ENCODE peak calls at places on chromosomes 7 and 10, in five cellular contexts. S is neuronal stem cell, U is H9, Z is trophoblast cell, R is H1. O is an unnamed sample.
A peak's percentile ranks its signal among the peaks of the same experiment; 100 is the strongest.

GRCh38 chr10:88122571-88122970 is 259.1 kb downstream of the PTEN start:
- DNase-seq in S (no peak), U (no peak), Z (no peak), R (no peak), O (no peak)

GRCh38 chr10:33735463-33735862 is 401.0 kb upstream of the NRP1 start:
- DNase-seq in S (no peak), U (no peak), Z (peak; percentile 4), R (no peak), O (peak; percentile 77)

GRCh38 chr7:128167316-128167691 is 73.8 kb upstream of the LEP start:
- DNase-seq in S (no peak), U (peak; percentile 53), Z (no peak), R (no peak), O (peak; percentile 79)

GRCh38 chr7:74009719-74010118 is 18.3 kb upstream of the ELN start:
- DNase-seq in S (no peak), U (no peak), Z (no peak), R (no peak), O (no peak)

GRCh38 chr7:46652317-46652716 is 731.2 kb upstream of the IGFBP3 start:
- DNase-seq in S (no peak), U (no peak), Z (no peak), R (no peak), O (no peak)

GRCh38 chr7:12635830-12636229 is 51.6 kb upstream of the ARL4A start:
- DNase-seq in S (no peak), U (no peak), Z (peak; percentile 22), R (no peak), O (peak; percentile 28)

GRCh38 chr7:94056796-94057207 is 52.6 kb upstream of the BET1 start:
- DNase-seq in S (no peak), U (no peak), Z (peak; percentile 84), R (peak; percentile 21), O (peak; percentile 94)

GRCh38 chr10:48742891-48743845 is 58.5 kb downstream of the WDFY4 start:
- DNase-seq in S (no peak), U (no peak), Z (no peak), R (no peak), O (no peak)

GRCh38 chr10:30352377-30352776 is 3.3 kb upstream of the MTPAP start:
- DNase-seq in S (no peak), U (no peak), Z (no peak), R (no peak), O (no peak)

GRCh38 chr10:77836299-77836820 is 90.2 kb downstream of the DLG5 start:
- DNase-seq in S (no peak), U (no peak), Z (peak; percentile 42), R (no peak), O (peak; percentile 93)

GRCh38 chr10:34815174-34816066 is at the start of gene PARD3:
- DNase-seq in S (peak; percentile 70), U (peak; percentile 82), Z (peak; percentile 76), R (no peak), O (peak; percentile 71)

GRCh38 chr10:9608592-9608991 is 1409.1 kb upstream of the CELF2 start:
- DNase-seq in S (no peak), U (no peak), Z (no peak), R (no peak), O (peak; percentile 53)

GRCh38 chr7:27647052-27647451 is 15.6 kb downstream of the HIBADH start:
- DNase-seq in S (no peak), U (no peak), Z (peak; percentile 78), R (no peak), O (peak; percentile 80)

GRCh38 chr10:93287775-93288174 is 194.4 kb downstream of the MYOF start:
- DNase-seq in S (no peak), U (peak; percentile 52), Z (no peak), R (no peak), O (no peak)

GRCh38 chr7:17682586-17682985 is 257.7 kb downstream of the SNX13 start:
- DNase-seq in S (no peak), U (no peak), Z (no peak), R (no peak), O (no peak)

GRCh38 chr10:109898666-109899577 is 24.4 kb downstream of the XPNPEP1 start:
- DNase-seq in S (no peak), U (no peak), Z (no peak), R (no peak), O (no peak)

GRCh38 chr10:70874061-70874460 is 14.3 kb downstream of the PCBD1 start:
- DNase-seq in S (no peak), U (no peak), Z (peak; percentile 89), R (no peak), O (no peak)

GRCh38 chr7:1965579-1966294 is 267.0 kb downstream of the MAD1L1 start:
- DNase-seq in S (no peak), U (no peak), Z (no peak), R (no peak), O (no peak)

GRCh38 chr10:119211625-119212441 is 4.5 kb downstream of the GRK5 start:
- DNase-seq in S (no peak), U (no peak), Z (no peak), R (no peak), O (peak; percentile 62)

GRCh38 chr10:62050941-62051433 is 149.5 kb downstream of the ARID5B start:
- DNase-seq in S (no peak), U (no peak), Z (peak; percentile 89), R (no peak), O (peak; percentile 96)

GRCh38 chr10:76252733-76253132 is 821.3 kb downstream of the LRMDA start:
- DNase-seq in S (no peak), U (no peak), Z (peak; percentile 34), R (no peak), O (no peak)

GRCh38 chr10:52004342-52004949 is 305.1 kb upstream of the CSTF2T start:
- DNase-seq in S (peak; percentile 23), U (no peak), Z (no peak), R (no peak), O (peak; percentile 58)

GRCh38 chr10:95516774-95517373 is 44.3 kb downstream of the SORBS1 start:
- DNase-seq in S (no peak), U (no peak), Z (no peak), R (no peak), O (no peak)
- H2BK12ac ChIP-seq in S (no peak overlapping the region), U (no peak overlapping the region), Z (no peak overlapping the region), R (no peak overlapping the region), O (no peak overlapping the region)

GRCh38 chr7:21538936-21539335 is 3.9 kb upstream of the DNAH11 start:
- DNase-seq in S (no peak), U (no peak), Z (no peak), R (no peak), O (no peak)
- H2BK12ac ChIP-seq in S (no peak overlapping the region), U (no peak overlapping the region), Z (no peak overlapping the region), R (no peak overlapping the region), O (no peak overlapping the region)

DNA sequence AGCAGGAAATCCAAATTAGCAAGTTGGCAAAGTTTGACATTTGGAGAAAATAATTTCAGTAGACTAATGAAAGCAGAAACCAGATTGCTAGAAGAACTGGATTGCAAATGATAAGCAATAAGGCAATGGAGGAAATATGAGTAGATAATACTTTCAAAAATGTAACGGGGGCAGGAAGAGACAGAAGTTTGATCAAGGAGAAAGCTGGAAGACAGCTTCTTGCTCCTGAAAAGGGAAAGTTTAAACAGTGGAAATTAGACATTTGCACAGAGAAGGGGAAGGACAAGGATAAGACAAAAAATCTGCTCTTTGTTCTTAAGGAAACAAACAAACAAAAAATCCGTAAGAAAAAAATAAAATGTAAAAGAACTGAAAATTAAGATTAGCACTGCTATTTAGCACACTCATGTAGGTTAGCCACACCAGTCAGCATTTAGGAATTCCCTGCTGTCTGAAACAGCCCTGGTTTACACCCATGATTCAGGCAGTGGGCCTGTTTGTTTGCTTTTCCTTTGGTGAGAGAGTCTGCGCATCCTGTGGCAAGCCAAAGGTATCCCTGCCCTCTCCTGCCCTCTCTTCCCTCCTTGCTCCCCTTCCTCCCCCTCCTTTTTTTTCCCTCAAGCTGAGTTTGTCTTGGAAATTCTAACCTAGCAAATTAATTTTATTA is 104.3 kb upstream of the CAV2 start:
- DNase-seq in S (no peak), U (no peak), Z (peak; percentile 61), R (peak; percentile 23), O (peak; percentile 84)
- H2BK12ac ChIP-seq in S (no peak overlapping the region), U (no peak overlapping the region), Z (no peak overlapping the region), R (no peak overlapping the region), O (no peak overlapping the region)

GRCh38 chr10:69758310-69758728 is 43.4 kb upstream of the COL13A1 start:
- DNase-seq in S (no peak), U (no peak), Z (no peak), R (no peak), O (no peak)
- H2BK12ac ChIP-seq in S (no peak overlapping the region), U (no peak overlapping the region), Z (no peak overlapping the region), R (no peak overlapping the region), O (peak overlapping the region; percentile 78)

GRCh38 chr7:159144756-159145543 is at the start of gene VIPR2:
- DNase-seq in S (peak; percentile 17), U (peak; percentile 66), Z (no peak), R (no peak), O (no peak)
- H2BK12ac ChIP-seq in S (no peak within 1 kb of the TSS), U (no peak within 1 kb of the TSS), Z (no peak within 1 kb of the TSS), R (no peak within 1 kb of the TSS), O (no peak within 1 kb of the TSS)

GRCh38 chr7:158458096-158458495 is 129.5 kb downstream of the PTPRN2 start:
- DNase-seq in S (no peak), U (no peak), Z (no peak), R (no peak), O (no peak)

GRCh38 chr7:158454631-158455030 is 133.0 kb downstream of the PTPRN2 start:
- DNase-seq in S (no peak), U (no peak), Z (no peak), R (no peak), O (no peak)

GRCh38 chr7:158460665-158461064 is 127.0 kb downstream of the PTPRN2 start:
- DNase-seq in S (no peak), U (no peak), Z (no peak), R (no peak), O (no peak)

GRCh38 chr7:158461824-158462223 is 125.8 kb downstream of the PTPRN2 start:
- DNase-seq in S (no peak), U (no peak), Z (no peak), R (no peak), O (no peak)

GRCh38 chr7:158458716-158459282 is 128.8 kb downstream of the PTPRN2 start:
- DNase-seq in S (no peak), U (no peak), Z (no peak), R (no peak), O (no peak)
- H2BK12ac ChIP-seq in S (no peak overlapping the region), U (no peak overlapping the region), Z (no peak overlapping the region), R (no peak overlapping the region), O (no peak overlapping the region)

DNA sequence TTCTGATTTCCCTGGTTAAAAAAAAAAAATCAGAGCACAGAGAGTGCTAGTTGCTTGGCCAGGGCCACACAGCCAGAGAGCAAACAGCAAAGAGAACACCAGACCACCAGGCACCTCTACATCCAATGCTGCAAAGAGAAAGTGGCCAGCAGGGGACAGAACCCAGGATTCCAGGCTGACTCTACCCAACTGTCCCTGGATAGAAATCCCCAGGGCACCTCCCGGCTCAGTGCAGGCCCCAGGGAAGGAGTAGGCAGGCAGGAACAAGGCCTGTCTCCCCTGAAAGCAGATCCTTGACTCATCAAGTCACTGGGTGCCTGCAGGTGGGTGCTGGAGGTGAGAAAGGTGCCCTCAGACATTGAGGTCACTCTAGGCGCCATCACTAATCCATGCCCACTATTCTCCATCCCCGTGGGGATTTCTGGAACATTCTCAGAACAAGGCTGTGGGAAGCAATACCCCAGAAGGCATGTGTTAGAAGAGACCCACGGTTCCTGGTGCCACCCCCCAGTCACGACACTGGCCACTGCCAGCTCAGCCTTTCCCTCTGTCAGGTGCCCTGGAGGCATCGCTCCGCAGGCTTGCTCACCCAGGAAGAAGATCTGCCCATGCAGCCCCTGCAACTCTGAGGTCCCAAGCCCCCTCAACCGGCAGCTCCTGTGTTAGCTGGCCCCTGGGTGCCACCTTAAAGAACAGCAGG is 154.8 kb downstream of the GRID1 start:
- DNase-seq in S (no peak), U (no peak), Z (no peak), R (no peak), O (no peak)
- H2BK12ac ChIP-seq in S (no peak overlapping the region), U (no peak overlapping the region), Z (no peak overlapping the region), R (no peak overlapping the region), O (no peak overlapping the region)

O was measured in mesenchymal stem cell.